ENCODE peak calls at places on chromosomes 4 and X, in four cellular contexts. Y is Panc1, C is K562, T is HepG2. G is an unnamed sample.

GRCh38 chrX:20118065-20118824 is 1.5 kb upstream of the MAP7D2 start:
- DNase-seq in Y (no peak), C (no peak), T (no peak), G (no peak)

GRCh38 chr4:155582971-155583437 is 83.6 kb upstream of the GUCY1A1 start:
- DNase-seq in Y (no peak), C (no peak), T (no peak), G (no peak)

GRCh38 chr4:89300060-89300459 is 7.5 kb downstream of the GPRIN3 start:
- DNase-seq in Y (no peak), C (no peak), T (no peak), G (no peak)

GRCh38 chr4:25500626-25501318 is 123.7 kb downstream of the ANAPC4 start:
- DNase-seq in Y (no peak), C (no peak), T (no peak), G (no peak)

GRCh38 chrX:1448793-1449580 is 3.7 kb downstream of the ASMTL start:
- DNase-seq in Y (no peak), C (no peak), T (no peak), G (no peak)

GRCh38 chrX:141669689-141670088 is 28.9 kb downstream of the SPANXD start:
- DNase-seq in Y (no peak), C (no peak), T (no peak), G (no peak)

GRCh38 chr4:8641931-8642650 is 49.5 kb downstream of the CPZ start:
- DNase-seq in Y (no peak), C (no peak), T (no peak), G (no peak)

GRCh38 chr4:13539047-13539720 is 5.1 kb downstream of the NKX3-2 start:
- DNase-seq in Y (no peak), C (peak; percentile 4), T (no peak), G (no peak)

GRCh38 chr4:48340276-48340904 is 939 bp upstream of the SLAIN2 start:
- DNase-seq in Y (no peak), C (peak; percentile 43), T (no peak), G (no peak)

GRCh38 chr4:66629927-66630326 is 915.4 kb downstream of the CENPC start:
- DNase-seq in Y (no peak), C (no peak), T (no peak), G (no peak)

GRCh38 chrX:7614616-7615015 is 228.4 kb upstream of the VCX start:
- DNase-seq in Y (no peak), C (no peak), T (no peak), G (no peak)

GRCh38 chr4:2792711-2793577 is at the start of gene SH3BP2:
- DNase-seq in Y (no peak), C (peak; percentile 97), T (peak; percentile 63), G (peak; percentile 40)

GRCh38 chr4:77695769-77696168 is 90.1 kb downstream of the CXCL13 start:
- DNase-seq in Y (peak; percentile 53), C (no peak), T (peak; percentile 56), G (peak; percentile 86)
- TF ChIP-seq SIN3A in Y (no peak), C (no peak), T (no peak), G (peak; percentile 72)

GRCh38 chrX:18455384-18455783 is 30.0 kb downstream of the CDKL5 start:
- DNase-seq in Y (no peak), C (no peak), T (no peak), G (no peak)

GRCh38 chrX:18461431-18461830 is 36.0 kb downstream of the CDKL5 start:
- DNase-seq in Y (no peak), C (no peak), T (no peak), G (no peak)

GRCh38 chrX:18457000-18457399 is 31.6 kb downstream of the CDKL5 start:
- DNase-seq in Y (no peak), C (no peak), T (no peak), G (no peak)
- TF ChIP-seq TCF7L2 in Y (no peak), C (no peak), T (no peak), G (no peak)

GRCh38 chrX:12946838-12947544 is 27.9 kb upstream of the TMSB4X start:
- DNase-seq in Y (peak; percentile 65), C (peak; percentile 71), T (peak; percentile 47), G (peak; percentile 60)
- TF ChIP-seq SIN3A in Y (no peak), C (no peak), T (no peak), G (no peak)

DNA sequence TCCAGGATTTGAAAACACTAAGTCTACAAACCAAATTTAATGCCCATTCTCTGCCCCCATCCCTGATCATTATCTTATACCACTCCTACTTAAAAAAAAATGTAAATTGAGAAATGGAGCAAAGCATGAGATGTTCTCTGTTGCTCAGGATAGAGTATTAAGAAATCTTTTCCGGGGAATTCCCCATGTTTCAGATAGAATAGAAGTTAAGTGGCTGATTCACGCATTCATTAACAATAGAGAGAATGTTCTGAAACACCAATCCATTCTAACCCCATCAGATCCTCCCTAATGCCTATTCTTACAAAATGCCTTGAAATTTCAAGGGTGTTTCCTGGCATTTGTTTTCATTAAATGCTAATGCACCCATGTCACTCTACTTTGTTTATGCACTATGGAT is 101.1 kb downstream of the AREG start:
- DNase-seq in Y (no peak), C (no peak), T (no peak), G (no peak)
- TF ChIP-seq TCF7L2 in Y (no peak), C (no peak), T (no peak), G (no peak)